ENCODE peak calls at places on chromosomes 12 and 14, in four cellular contexts. One of them, this sample, is unnamed. For H3K4me1, the result is how much of the 10 kb centered on the place peaks cover.

GRCh38 chr14:72715215-72715909 is 178.5 kb downstream of the DPF3 start:
- DNase-seq in GM23338: no peak
- DNase-seq in mammary epithelial cell: no peak
- DNase-seq in H9: no peak
- DNase-seq in this sample: no peak

GRCh38 chr14:102686176-102686801 is 91.0 kb upstream of the TRAF3 start:
- DNase-seq in mammary epithelial cell: no peak
- DNase-seq in GM23338: no peak
- DNase-seq in H9: no peak
- DNase-seq in this sample: no peak

GRCh38 chr12:98227162-98227561 is 288.2 kb upstream of the TMPO start:
- DNase-seq in mammary epithelial cell: no peak
- DNase-seq in H9: no peak
- DNase-seq in GM23338: peak
- DNase-seq in this sample: no peak

GRCh38 chr14:81384900-81385299 is 15.2 kb downstream of the STON2 start:
- DNase-seq in mammary epithelial cell: peak
- DNase-seq in H9: no peak
- DNase-seq in GM23338: no peak
- DNase-seq in this sample: peak

GRCh38 chr14:89232366-89233070 is 184.5 kb downstream of the FOXN3 start:
- DNase-seq in GM23338: no peak
- DNase-seq in H9: no peak
- DNase-seq in mammary epithelial cell: no peak
- DNase-seq in this sample: no peak

GRCh38 chr12:79001404-79001803 is 136.8 kb downstream of the SYT1 start:
- DNase-seq in GM23338: no peak
- DNase-seq in H9: no peak
- DNase-seq in mammary epithelial cell: no peak
- DNase-seq in this sample: no peak

GRCh38 chr12:81992461-81992860 is 233.3 kb upstream of the PPFIA2 start:
- DNase-seq in GM23338: peak
- DNase-seq in H9: peak
- DNase-seq in mammary epithelial cell: no peak
- DNase-seq in this sample: no peak

GRCh38 chr14:24335461-24336146 is 733 bp upstream of the ADCY4 start:
- DNase-seq in mammary epithelial cell: no peak
- DNase-seq in GM23338: peak
- DNase-seq in H9: no peak
- DNase-seq in this sample: no peak

GRCh38 chr14:21933681-21934080 is 260.1 kb upstream of the OR4E1 start:
- DNase-seq in GM23338: peak
- DNase-seq in mammary epithelial cell: no peak
- DNase-seq in H9: no peak
- DNase-seq in this sample: peak

GRCh38 chr14:102746568-102747438 is 30.4 kb upstream of the TRAF3 start:
- DNase-seq in mammary epithelial cell: no peak
- DNase-seq in GM23338: no peak
- DNase-seq in H9: peak
- DNase-seq in this sample: no peak

GRCh38 chr14:21494902-21495762 is 16.0 kb downstream of the METTL3 start:
- DNase-seq in H9: no peak
- DNase-seq in mammary epithelial cell: no peak
- DNase-seq in GM23338: no peak
- DNase-seq in this sample: no peak

GRCh38 chr14:80315681-80316080 is 104.4 kb upstream of the DIO2 start:
- DNase-seq in mammary epithelial cell: no peak
- DNase-seq in H9: no peak
- DNase-seq in GM23338: peak
- DNase-seq in this sample: no peak

GRCh38 chr12:91493308-91493707 is 310.7 kb upstream of the DCN start:
- DNase-seq in H9: no peak
- DNase-seq in mammary epithelial cell: peak
- DNase-seq in GM23338: no peak
- DNase-seq in this sample: peak

GRCh38 chr12:56477521-56478225 is 9.3 kb downstream of the SPRYD4 start:
- DNase-seq in mammary epithelial cell: no peak
- DNase-seq in GM23338: no peak
- DNase-seq in H9: no peak
- DNase-seq in this sample: no peak

GRCh38 chr12:127516467-127516866 is 750.5 kb upstream of the TMEM132C start:
- DNase-seq in GM23338: no peak
- DNase-seq in mammary epithelial cell: no peak
- DNase-seq in H9: no peak
- DNase-seq in this sample: peak

GRCh38 chr14:81303258-81303935 is 82.6 kb upstream of the GTF2A1 start:
- DNase-seq in mammary epithelial cell: peak
- DNase-seq in GM23338: no peak
- DNase-seq in H9: no peak
- DNase-seq in this sample: peak

DNA sequence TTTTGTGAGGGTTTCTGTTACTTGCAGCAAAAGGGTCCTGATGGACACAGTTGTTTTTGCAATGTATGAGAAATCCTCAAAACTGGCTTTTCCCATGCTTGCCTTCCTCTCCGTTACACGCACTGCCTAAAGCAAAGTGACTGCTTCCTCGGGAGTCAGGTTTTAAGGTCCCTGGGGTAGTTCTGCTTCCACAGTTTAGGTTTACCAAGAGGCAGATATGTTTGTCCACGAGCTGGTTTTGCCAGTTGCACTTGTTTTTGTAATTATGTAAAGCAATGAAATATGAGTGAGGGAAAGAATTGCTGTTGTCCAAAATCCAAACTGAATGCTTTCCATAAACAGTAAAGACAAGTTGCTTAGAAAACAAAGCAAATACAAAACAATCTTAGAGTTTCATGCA is 290.7 kb upstream of the AMIGO2 start:
- DNase-seq in mammary epithelial cell: no peak
- DNase-seq in GM23338: no peak
- DNase-seq in H9: no peak
- DNase-seq in this sample: peak
- H3K27ac ChIP-seq in mammary epithelial cell: no peak
- H3K27ac ChIP-seq in GM23338: no peak
- H3K27ac ChIP-seq in H9: no peak
- H3K27ac ChIP-seq in this sample: peak

GRCh38 chr14:59292028-59292427 is 103.6 kb downstream of the DAAM1 start:
- DNase-seq in GM23338: no peak
- DNase-seq in H9: no peak
- DNase-seq in mammary epithelial cell: no peak
- DNase-seq in this sample: no peak

GRCh38 chr14:59296508-59296907 is 108.0 kb downstream of the DAAM1 start:
- DNase-seq in GM23338: no peak
- DNase-seq in H9: no peak
- DNase-seq in mammary epithelial cell: no peak
- DNase-seq in this sample: no peak

GRCh38 chr14:59294662-59294992 is 106.2 kb downstream of the DAAM1 start:
- DNase-seq in H9: no peak
- DNase-seq in mammary epithelial cell: no peak
- DNase-seq in GM23338: no peak
- DNase-seq in this sample: peak

GRCh38 chr14:59293934-59294661 is 105.6 kb downstream of the DAAM1 start:
- DNase-seq in GM23338: no peak
- DNase-seq in H9: no peak
- DNase-seq in mammary epithelial cell: no peak
- DNase-seq in this sample: peak

GRCh38 chr14:59292921-59293605 is 104.6 kb downstream of the DAAM1 start:
- DNase-seq in mammary epithelial cell: no peak
- DNase-seq in H9: no peak
- DNase-seq in GM23338: no peak
- DNase-seq in this sample: no peak
- H3K4me1 ChIP-seq in mammary epithelial cell: under half
- H3K4me1 ChIP-seq in H9: under half
- H3K4me1 ChIP-seq in GM23338: under half
- H3K4me1 ChIP-seq in this sample: under half

GRCh38 chr14:94702629-94703028 is 67.3 kb downstream of the GSC start:
- DNase-seq in H9: no peak
- DNase-seq in mammary epithelial cell: peak
- DNase-seq in GM23338: no peak
- DNase-seq in this sample: no peak

GRCh38 chr14:94706132-94706531 is 63.8 kb downstream of the GSC start:
- DNase-seq in mammary epithelial cell: no peak
- DNase-seq in H9: no peak
- DNase-seq in GM23338: no peak
- DNase-seq in this sample: no peak

GRCh38 chr14:94710731-94711130 is 59.2 kb downstream of the GSC start:
- DNase-seq in GM23338: no peak
- DNase-seq in H9: peak
- DNase-seq in mammary epithelial cell: no peak
- DNase-seq in this sample: no peak

GRCh38 chr14:94701854-94702370 is 68.0 kb downstream of the GSC start:
- DNase-seq in H9: no peak
- DNase-seq in GM23338: no peak
- DNase-seq in mammary epithelial cell: no peak
- DNase-seq in this sample: no peak

GRCh38 chr14:94707494-94707893 is 62.4 kb downstream of the GSC start:
- DNase-seq in mammary epithelial cell: no peak
- DNase-seq in GM23338: peak
- DNase-seq in H9: peak
- DNase-seq in this sample: no peak
- H2AFZ ChIP-seq in mammary epithelial cell: no peak
- H2AFZ ChIP-seq in GM23338: no peak
- H2AFZ ChIP-seq in H9: no peak
- H2AFZ ChIP-seq in this sample: no peak

DNA sequence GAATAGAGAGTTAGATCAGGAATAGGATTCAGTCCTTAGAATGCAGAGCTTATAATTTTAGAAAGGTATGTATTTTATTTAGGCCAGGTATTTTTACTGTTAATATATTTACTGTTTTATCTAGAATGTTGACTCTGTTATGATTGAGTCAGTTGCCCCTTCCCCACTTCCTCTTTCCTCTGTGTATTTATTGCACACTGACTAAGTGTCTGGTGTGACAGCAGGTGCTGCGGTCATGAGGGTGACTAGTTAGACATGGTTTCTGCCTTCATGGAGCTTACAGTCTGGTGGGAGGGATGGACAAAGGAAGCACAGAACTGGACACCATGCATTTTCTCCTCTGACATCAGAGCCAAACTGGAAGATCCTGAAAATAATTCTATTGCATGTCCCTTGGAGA is 159.8 kb downstream of the CACNA1C start:
- DNase-seq in H9: no peak
- DNase-seq in mammary epithelial cell: no peak
- DNase-seq in GM23338: no peak
- DNase-seq in this sample: peak
- H3K27ac ChIP-seq in H9: no peak
- H3K27ac ChIP-seq in mammary epithelial cell: no peak
- H3K27ac ChIP-seq in GM23338: no peak
- H3K27ac ChIP-seq in this sample: no peak

GRCh38 chr12:49000346-49000745 is 1.2 kb upstream of the DDN start:
- DNase-seq in H9: peak
- DNase-seq in mammary epithelial cell: no peak
- DNase-seq in GM23338: no peak
- DNase-seq in this sample: no peak

GRCh38 chr12:48998497-48999353 is 450 bp downstream of the DDN start:
- DNase-seq in mammary epithelial cell: no peak
- DNase-seq in H9: peak
- DNase-seq in GM23338: peak
- DNase-seq in this sample: peak

GRCh38 chr12:48996794-48997718 is 2.1 kb downstream of the DDN start:
- DNase-seq in H9: peak
- DNase-seq in GM23338: peak
- DNase-seq in mammary epithelial cell: no peak
- DNase-seq in this sample: peak

GRCh38 chr12:48997719-48998496 is 1.3 kb downstream of the DDN start:
- DNase-seq in mammary epithelial cell: no peak
- DNase-seq in GM23338: peak
- DNase-seq in H9: peak
- DNase-seq in this sample: peak

GRCh38 chr12:48999371-49000131 is at the start of gene DDN:
- DNase-seq in mammary epithelial cell: no peak
- DNase-seq in GM23338: peak
- DNase-seq in H9: peak
- DNase-seq in this sample: peak
- H3K4me1 ChIP-seq in mammary epithelial cell: under half
- H3K4me1 ChIP-seq in GM23338: under half
- H3K4me1 ChIP-seq in H9: under half
- H3K4me1 ChIP-seq in this sample: under half

DNA sequence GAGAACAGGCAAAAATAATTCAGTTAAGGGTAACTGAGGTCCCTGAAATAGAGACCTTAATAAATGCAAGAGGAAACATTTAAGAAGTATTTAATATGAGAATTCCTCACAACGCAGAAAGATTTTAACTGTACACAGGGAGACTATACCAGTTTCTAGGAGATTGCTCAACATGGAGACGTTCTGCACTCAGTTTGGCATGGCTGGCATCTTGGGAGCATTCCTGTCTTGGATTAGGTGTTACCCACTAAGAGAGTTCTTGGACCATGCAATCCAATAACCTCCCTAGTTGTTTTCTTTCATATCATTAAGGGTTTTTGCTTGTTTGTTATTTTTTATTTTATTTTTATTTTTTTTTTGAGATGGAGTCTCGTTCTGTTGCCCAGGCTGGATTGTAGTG is 302.4 kb downstream of the NELL2 start:
- DNase-seq in mammary epithelial cell: no peak
- DNase-seq in GM23338: no peak
- DNase-seq in H9: no peak
- DNase-seq in this sample: no peak
- H2AFZ ChIP-seq in mammary epithelial cell: no peak
- H2AFZ ChIP-seq in GM23338: no peak
- H2AFZ ChIP-seq in H9: no peak
- H2AFZ ChIP-seq in this sample: no peak

DNA sequence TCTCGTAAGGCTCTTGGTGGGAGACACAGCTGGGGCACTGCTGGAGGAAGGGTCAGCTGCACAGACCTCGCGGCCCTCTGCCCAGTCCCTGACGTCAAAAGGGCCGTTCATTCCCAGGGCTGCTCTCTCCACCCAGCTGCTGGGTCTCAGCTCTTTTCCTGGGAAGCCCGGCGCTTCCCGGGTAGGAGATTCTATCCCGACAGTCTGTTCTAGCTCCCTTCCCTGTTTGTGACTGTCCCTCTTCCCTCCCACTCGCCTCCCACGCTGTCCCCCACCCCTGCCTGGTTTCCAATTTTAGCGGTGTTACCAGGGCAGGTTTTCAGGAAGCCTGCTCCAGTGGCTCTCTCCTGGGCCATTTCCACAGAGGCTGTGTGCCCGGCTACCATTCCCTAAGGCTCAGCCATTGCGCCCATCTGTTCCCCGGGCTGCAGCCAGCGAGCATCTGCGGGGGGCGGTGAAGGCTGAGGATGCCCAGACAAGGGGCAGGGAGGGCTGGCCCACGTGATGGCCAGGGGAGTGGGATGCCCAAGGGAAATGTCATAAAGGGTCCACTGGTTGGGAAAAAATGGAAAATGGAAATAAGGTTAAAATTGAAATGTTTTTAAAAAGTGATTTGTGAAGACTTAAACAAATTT is 186.7 kb downstream of the CACNA1C start:
- DNase-seq in H9: no peak
- DNase-seq in mammary epithelial cell: no peak
- DNase-seq in GM23338: no peak
- DNase-seq in this sample: no peak
- H3K27ac ChIP-seq in H9: no peak
- H3K27ac ChIP-seq in mammary epithelial cell: no peak
- H3K27ac ChIP-seq in GM23338: no peak
- H3K27ac ChIP-seq in this sample: no peak